ENCODE peak calls at places on chromosomes 2 and 18, in nine cellular contexts. U, T, C, J, R, M, D, V and P are unnamed samples.

GRCh38 chr18:51727780-51728179 is 530.3 kb upstream of the MEX3C start:
- DNase-seq in C (no peak), D (no peak), V (no peak), M (no peak), J (no peak), R (no peak), T (no peak), U (no peak), P (no peak)

GRCh38 chr2:96321230-96322103 is 3.6 kb upstream of the ITPRIPL1 start:
- DNase-seq in R (no peak), M (peak), C (peak), D (peak), J (peak), V (peak), T (no peak), U (no peak), P (peak)

GRCh38 chr2:75202359-75202758 is 3.0 kb upstream of the TACR1 start:
- DNase-seq in R (no peak), T (no peak), M (no peak), C (no peak), V (no peak), D (no peak), U (no peak), J (no peak), P (no peak)

GRCh38 chr2:155715705-155716104 is 616.8 kb downstream of the NR4A2 start:
- DNase-seq in J (no peak), M (no peak), V (no peak), D (no peak), R (no peak), U (no peak), T (no peak), C (no peak), P (no peak)

GRCh38 chr18:70523035-70523797 is 234.4 kb downstream of the SOCS6 start:
- DNase-seq in V (no peak), C (no peak), U (no peak), J (no peak), R (no peak), T (no peak), D (peak), M (no peak), P (no peak)

GRCh38 chr2:35858216-35858615 is 497.4 kb upstream of the CRIM1 start:
- DNase-seq in J (no peak), T (no peak), C (no peak), U (no peak), V (no peak), M (no peak), D (no peak), R (no peak), P (no peak)

GRCh38 chr18:72601481-72601880 is 57.3 kb upstream of the CBLN2 start:
- DNase-seq in D (no peak), M (no peak), U (no peak), R (no peak), C (no peak), V (no peak), T (no peak), J (no peak), P (no peak)

GRCh38 chr2:37654419-37654818 is 17.0 kb downstream of the CDC42EP3 start:
- DNase-seq in R (no peak), J (no peak), C (no peak), M (no peak), D (no peak), U (no peak), T (no peak), V (no peak), P (no peak)

GRCh38 chr2:105744909-105745853 is at the start of gene NCK2:
- DNase-seq in D (peak), M (no peak), V (peak), R (no peak), J (peak), T (no peak), U (peak), C (no peak), P (no peak)

GRCh38 chr2:126658910-126659613 is 3.1 kb downstream of the GYPC start:
- DNase-seq in J (peak), M (peak), R (no peak), V (no peak), T (no peak), U (no peak), C (no peak), D (no peak), P (no peak)

GRCh38 chr2:112813043-112813966 is 23.3 kb downstream of the IL1B start:
- DNase-seq in U (no peak), J (no peak), T (no peak), C (no peak), R (no peak), V (no peak), D (no peak), M (no peak), P (no peak)

GRCh38 chr2:172978053-172978383 is 97.6 kb upstream of the MAP3K20 start:
- DNase-seq in C (no peak), V (no peak), U (no peak), M (no peak), T (no peak), D (no peak), R (no peak), J (no peak), P (no peak)

GRCh38 chr2:42926438-42927333 is 134.3 kb upstream of the HAAO start:
- DNase-seq in V (no peak), R (no peak), J (no peak), M (no peak), T (no peak), C (peak), U (peak), D (no peak), P (no peak)

GRCh38 chr2:157596992-157597681 is 31.5 kb downstream of the ACVR1C start:
- DNase-seq in C (no peak), D (peak), J (peak), M (no peak), T (peak), U (peak), V (peak), R (no peak), P (peak)

GRCh38 chr18:44537521-44537920 is 143.2 kb upstream of the SETBP1 start:
- DNase-seq in J (peak), M (no peak), C (no peak), U (no peak), R (peak), D (peak), V (peak), T (peak), P (no peak)

GRCh38 chr18:36188912-36189311 is 1.6 kb downstream of the MOCOS start:
- DNase-seq in R (peak), M (no peak), J (no peak), V (no peak), C (no peak), D (no peak), U (no peak), T (no peak), P (no peak)

GRCh38 chr2:64015898-64016297 is 3.3 kb downstream of the VPS54 start:
- DNase-seq in J (no peak), D (no peak), T (no peak), C (no peak), M (no peak), U (no peak), V (no peak), R (no peak), P (no peak)

GRCh38 chr2:67877281-67877680 is 185.5 kb downstream of the C1D start:
- DNase-seq in T (no peak), J (no peak), D (no peak), U (no peak), M (no peak), V (no peak), C (no peak), R (no peak), P (no peak)

GRCh38 chr18:2096581-2096980 is 474.7 kb downstream of the METTL4 start:
- DNase-seq in V (no peak), U (no peak), C (no peak), M (no peak), T (no peak), D (no peak), J (peak), R (no peak), P (no peak)

GRCh38 chr18:63619661-63620060 is 24.4 kb downstream of the SERPINB4 start:
- DNase-seq in C (no peak), V (no peak), T (no peak), U (no peak), M (no peak), J (no peak), R (no peak), D (no peak), P (no peak)

GRCh38 chr2:1781291-1782080 is 37.2 kb upstream of the PXDN start:
- DNase-seq in D (no peak), V (no peak), R (no peak), J (peak), M (peak), U (no peak), T (no peak), C (no peak), P (no peak)

GRCh38 chr2:131062066-131062465 is 31.2 kb downstream of the FAM168B start:
- DNase-seq in R (no peak), M (no peak), J (peak), V (no peak), T (no peak), D (no peak), U (no peak), C (no peak), P (no peak)

GRCh38 chr2:85589982-85590791 is 5.4 kb upstream of the RNF181 start:
- DNase-seq in T (no peak), V (no peak), R (no peak), D (peak), J (peak), C (peak), U (no peak), M (no peak), P (no peak)

GRCh38 chr2:212147921-212148513 is 390.6 kb downstream of the ERBB4 start:
- DNase-seq in D (peak), C (peak), M (no peak), U (no peak), T (no peak), R (no peak), J (no peak), V (no peak), P (no peak)

GRCh38 chr2:130744287-130745117 is 10.8 kb upstream of the AMER3 start:
- DNase-seq in J (no peak), V (no peak), U (no peak), D (no peak), R (no peak), M (no peak), T (no peak), C (peak), P (no peak)

GRCh38 chr2:85162746-85163301 is 29.6 kb downstream of the TCF7L1 start:
- DNase-seq in T (no peak), U (no peak), J (peak), R (no peak), V (no peak), D (no peak), M (no peak), C (no peak), P (no peak)

GRCh38 chr18:69954719-69955118 is 7.0 kb upstream of the CD226 start:
- DNase-seq in V (no peak), C (no peak), D (no peak), J (peak), T (no peak), R (no peak), U (no peak), M (no peak), P (no peak)

GRCh38 chr18:51857989-51858388 is 482.0 kb upstream of the DCC start:
- DNase-seq in D (no peak), V (no peak), U (no peak), T (no peak), R (no peak), M (no peak), C (no peak), J (no peak), P (no peak)

GRCh38 chr2:72754628-72755320 is 71.1 kb downstream of the EXOC6B start:
- DNase-seq in C (peak), V (no peak), U (no peak), J (peak), T (no peak), R (no peak), M (no peak), D (no peak), P (no peak)

GRCh38 chr18:38695559-38696270 is 1130.1 kb upstream of the CELF4 start:
- DNase-seq in J (peak), R (no peak), U (no peak), T (peak), D (peak), C (no peak), M (no peak), V (no peak), P (no peak)

GRCh38 chr2:64646007-64646880 is 7.5 kb downstream of the SERTAD2 start:
- DNase-seq in J (peak), V (peak), C (peak), M (peak), D (peak), U (peak), T (no peak), R (peak), P (no peak)

DNA sequence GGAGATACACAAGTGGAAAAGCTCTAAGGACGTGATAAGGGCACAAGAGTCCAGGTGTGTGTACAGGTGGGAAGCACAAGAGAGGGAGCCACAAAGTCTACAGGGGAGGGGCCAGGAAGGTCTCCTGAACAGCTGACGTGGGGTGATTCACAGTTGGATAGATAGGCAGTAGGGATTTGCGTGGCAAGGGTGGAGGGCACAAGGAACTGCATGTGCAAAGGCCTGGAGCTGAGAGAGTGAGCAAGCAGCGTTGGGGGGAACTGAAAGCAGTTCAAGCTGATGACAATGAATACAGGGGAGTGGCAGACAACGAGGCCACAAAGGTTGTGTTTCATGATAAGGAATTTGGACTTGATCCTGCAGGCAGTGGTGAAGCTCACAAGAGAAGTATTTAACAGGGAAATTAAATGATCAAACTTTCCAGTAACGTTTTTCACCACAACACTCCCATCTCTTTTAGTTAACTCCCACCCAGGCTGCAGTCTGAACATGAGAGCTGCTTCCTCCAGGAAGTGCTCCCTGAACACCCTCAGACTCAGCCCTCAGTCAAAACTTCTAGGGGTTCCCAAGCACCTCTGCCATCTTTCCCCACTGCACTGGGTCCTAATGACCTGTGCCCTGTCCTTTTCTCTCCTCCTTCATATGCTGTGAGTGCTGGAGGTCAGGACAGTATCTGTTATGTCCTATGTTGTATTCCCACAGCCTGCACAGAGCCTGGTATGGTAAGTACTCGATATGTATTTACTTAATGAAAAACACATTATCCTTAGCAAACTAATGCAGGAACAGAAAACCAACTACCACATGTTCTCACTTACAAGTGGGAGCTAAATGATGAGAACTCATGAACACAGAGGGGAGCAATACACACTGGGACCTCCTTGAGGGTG is 49.0 kb upstream of the ASPRV1 start:
- DNase-seq in R (no peak), J (peak), M (no peak), V (no peak), T (peak), D (no peak), C (peak), U (no peak), P (no peak)
- H3K27ac ChIP-seq in R (no peak), J (no peak), M (no peak), V (no peak), T (no peak), D (no peak), C (peak), U (no peak), P (no peak)

GRCh38 chr2:194618432-194618831 is 1038.6 kb upstream of the SLC39A10 start:
- DNase-seq in M (no peak), T (no peak), V (no peak), J (no peak), R (no peak), C (no peak), U (no peak), D (no peak), P (no peak)
- H3K27ac ChIP-seq in M (no peak), T (no peak), V (no peak), J (no peak), R (no peak), C (no peak), U (no peak), D (no peak), P (no peak)

DNA sequence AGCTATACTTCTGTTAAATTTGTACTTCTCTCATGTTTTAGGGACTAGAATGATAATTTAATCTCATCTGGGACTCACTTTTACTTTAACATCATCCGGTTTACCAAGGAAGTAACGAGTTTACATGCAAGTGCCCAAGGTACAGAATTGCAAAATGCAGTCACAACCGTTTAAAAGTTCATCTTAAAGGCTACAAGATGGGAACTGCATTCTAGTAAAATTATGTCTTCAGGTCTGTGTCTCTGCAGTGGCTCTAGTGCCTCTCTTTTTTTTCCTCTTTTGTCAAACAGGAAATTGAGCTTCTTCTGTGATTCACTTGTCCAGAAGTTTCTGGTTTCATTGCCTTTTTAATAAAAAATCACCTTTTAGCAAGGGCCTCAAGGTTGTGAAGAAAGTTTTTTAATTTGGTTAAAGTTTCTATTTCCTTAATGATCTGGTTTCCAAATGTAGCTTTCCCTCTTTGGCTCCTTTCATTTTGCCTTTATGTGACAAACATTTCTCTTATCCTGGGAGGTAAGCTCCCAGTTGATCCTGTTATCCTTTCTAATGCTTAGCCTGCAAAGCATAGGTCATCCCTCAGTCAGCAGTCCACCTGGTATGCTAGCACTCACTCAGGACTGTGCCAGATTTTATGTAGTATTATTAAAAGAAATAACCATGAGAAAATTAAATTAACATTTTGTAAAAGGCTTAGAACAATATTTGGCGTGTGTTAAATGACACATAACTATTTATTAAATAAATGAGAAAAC is 2.4 kb downstream of the GLS start:
- DNase-seq in T (no peak), D (peak), V (no peak), J (no peak), R (no peak), U (no peak), C (no peak), M (no peak), P (no peak)
- H3K27ac ChIP-seq in T (no peak), D (peak), V (peak), J (peak), R (peak), U (peak), C (peak), M (peak), P (peak)

DNA sequence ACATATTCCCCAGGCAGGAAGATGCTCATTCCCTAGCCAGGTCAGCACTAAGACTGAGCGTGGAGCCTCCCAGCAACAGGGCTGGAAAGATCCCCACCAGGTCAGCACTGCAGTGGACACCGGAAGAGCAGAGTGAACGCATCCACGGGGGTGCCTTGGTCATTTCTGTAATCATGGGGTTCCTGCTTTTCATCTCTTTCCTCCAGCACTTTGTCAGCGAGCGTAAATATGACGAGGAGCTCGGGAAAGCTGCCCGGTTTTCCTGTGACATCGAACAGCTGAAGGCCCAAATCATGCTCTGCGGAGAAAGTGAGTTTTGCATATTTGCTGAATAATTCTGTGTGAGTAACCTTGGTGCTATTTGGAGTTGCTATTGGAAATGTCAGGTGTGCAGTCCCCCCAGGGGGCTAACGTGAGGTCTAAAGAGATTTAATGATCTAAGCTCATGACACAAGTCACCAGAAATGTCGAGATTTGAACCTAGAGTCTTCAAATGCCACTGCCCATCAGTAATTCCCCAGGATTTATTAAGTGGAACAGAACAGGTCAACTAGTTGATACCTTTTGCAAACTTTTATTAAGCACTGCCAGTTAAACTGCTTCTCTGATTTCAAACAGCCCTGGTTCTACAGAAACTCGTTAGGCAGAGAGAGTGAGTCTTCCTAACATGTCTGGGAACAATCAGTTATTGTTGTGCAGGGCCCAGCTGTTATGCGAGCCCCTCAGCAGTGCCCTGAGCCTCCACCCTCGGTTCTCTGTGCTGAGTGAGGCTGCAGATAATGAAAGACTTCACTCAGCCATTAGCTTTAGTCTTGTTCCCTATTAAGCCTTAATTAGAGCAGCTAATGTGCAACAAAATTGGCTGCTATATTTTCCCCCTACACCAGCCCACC is 39.9 kb downstream of the KCTD18 start:
- DNase-seq in T (no peak), J (peak), C (no peak), M (no peak), R (no peak), U (no peak), V (no peak), D (no peak), P (no peak)
- H3K27ac ChIP-seq in T (no peak), J (no peak), C (no peak), M (no peak), R (no peak), U (no peak), V (peak), D (no peak), P (peak)

GRCh38 chr2:207256476-207257207 is 90.9 kb upstream of the KLF7 start:
- DNase-seq in U (no peak), T (no peak), M (no peak), V (no peak), D (no peak), J (peak), R (no peak), C (no peak), P (no peak)
- H3K27ac ChIP-seq in U (no peak), T (peak), M (no peak), V (peak), D (no peak), J (peak), R (no peak), C (no peak), P (peak)

GRCh38 chr2:222813177-222813843 is 47.5 kb upstream of the ACSL3 start:
- DNase-seq in V (no peak), M (no peak), U (no peak), R (peak), C (no peak), T (peak), D (peak), J (no peak), P (no peak)

GRCh38 chr2:222807431-222807830 is 53.4 kb upstream of the ACSL3 start:
- DNase-seq in R (no peak), D (no peak), T (no peak), U (no peak), V (no peak), C (no peak), J (no peak), M (no peak), P (no peak)

GRCh38 chr2:222809582-222809981 is 51.3 kb upstream of the ACSL3 start:
- DNase-seq in D (no peak), M (no peak), T (no peak), R (no peak), C (no peak), V (no peak), J (no peak), U (no peak), P (no peak)

GRCh38 chr2:222810044-222810443 is 50.8 kb upstream of the ACSL3 start:
- DNase-seq in U (no peak), D (no peak), V (no peak), C (no peak), J (no peak), M (no peak), R (no peak), T (no peak), P (no peak)

GRCh38 chr2:222811828-222812227 is 49.0 kb upstream of the ACSL3 start:
- DNase-seq in J (no peak), U (no peak), V (no peak), M (no peak), C (no peak), D (no peak), R (no peak), T (no peak), P (no peak)
- H3K27ac ChIP-seq in J (no peak), U (no peak), V (no peak), M (no peak), C (no peak), D (no peak), R (no peak), T (no peak), P (no peak)